ENCODE peak calls at places on chromosomes 2 and 18, in nine cellular contexts. One of them, this sample, is unnamed. For H3K4me1, the result is how much of the 10 kb centered on the place peaks cover.

GRCh38 chr18:79394438-79395307 is 1.1 kb upstream of the NFATC1 start:
- DNase-seq in A549: peak
- DNase-seq in GM23248: peak
- DNase-seq in IMR-90: peak
- DNase-seq in CD4-positive, alpha-beta memory T cell: peak
- DNase-seq in CD8-positive, alpha-beta memory T cell: peak
- DNase-seq in spleen: peak
- DNase-seq in colonic mucosa: no peak
- DNase-seq in right atrium auricular region: peak
- DNase-seq in this sample: peak

GRCh38 chr2:98704499-98705332 is 26.2 kb downstream of the MGAT4A start:
- DNase-seq in GM23248: no peak
- DNase-seq in A549: no peak
- DNase-seq in spleen: no peak
- DNase-seq in CD8-positive, alpha-beta memory T cell: no peak
- DNase-seq in CD4-positive, alpha-beta memory T cell: no peak
- DNase-seq in IMR-90: no peak
- DNase-seq in right atrium auricular region: no peak
- DNase-seq in colonic mucosa: peak
- DNase-seq in this sample: no peak

GRCh38 chr2:68726608-68727367 is 7.8 kb upstream of the ARHGAP25 start:
- DNase-seq in colonic mucosa: no peak
- DNase-seq in A549: no peak
- DNase-seq in right atrium auricular region: peak
- DNase-seq in spleen: peak
- DNase-seq in CD8-positive, alpha-beta memory T cell: peak
- DNase-seq in GM23248: no peak
- DNase-seq in IMR-90: no peak
- DNase-seq in CD4-positive, alpha-beta memory T cell: peak
- DNase-seq in this sample: no peak

GRCh38 chr2:128272586-128273468 is 45.8 kb downstream of the HS6ST1 start:
- DNase-seq in spleen: peak
- DNase-seq in IMR-90: no peak
- DNase-seq in GM23248: no peak
- DNase-seq in CD4-positive, alpha-beta memory T cell: no peak
- DNase-seq in colonic mucosa: no peak
- DNase-seq in A549: no peak
- DNase-seq in CD8-positive, alpha-beta memory T cell: no peak
- DNase-seq in right atrium auricular region: no peak
- DNase-seq in this sample: peak

GRCh38 chr18:8769509-8769908 is 64.2 kb downstream of the MTCL1 start:
- DNase-seq in CD4-positive, alpha-beta memory T cell: no peak
- DNase-seq in IMR-90: no peak
- DNase-seq in A549: no peak
- DNase-seq in spleen: no peak
- DNase-seq in GM23248: no peak
- DNase-seq in CD8-positive, alpha-beta memory T cell: no peak
- DNase-seq in right atrium auricular region: no peak
- DNase-seq in colonic mucosa: no peak
- DNase-seq in this sample: no peak

GRCh38 chr2:208033701-208034502 is 8.6 kb upstream of the PLEKHM3 start:
- DNase-seq in right atrium auricular region: no peak
- DNase-seq in GM23248: peak
- DNase-seq in CD4-positive, alpha-beta memory T cell: peak
- DNase-seq in CD8-positive, alpha-beta memory T cell: no peak
- DNase-seq in spleen: no peak
- DNase-seq in colonic mucosa: peak
- DNase-seq in IMR-90: peak
- DNase-seq in A549: peak
- DNase-seq in this sample: peak

GRCh38 chr2:238654479-238654878 is 193.4 kb upstream of the TWIST2 start:
- DNase-seq in CD8-positive, alpha-beta memory T cell: no peak
- DNase-seq in right atrium auricular region: peak
- DNase-seq in CD4-positive, alpha-beta memory T cell: no peak
- DNase-seq in GM23248: no peak
- DNase-seq in colonic mucosa: no peak
- DNase-seq in IMR-90: no peak
- DNase-seq in spleen: no peak
- DNase-seq in A549: no peak
- DNase-seq in this sample: no peak

GRCh38 chr2:19819097-19820065 is 82.4 kb downstream of the TTC32 start:
- DNase-seq in right atrium auricular region: peak
- DNase-seq in GM23248: peak
- DNase-seq in colonic mucosa: no peak
- DNase-seq in CD8-positive, alpha-beta memory T cell: no peak
- DNase-seq in CD4-positive, alpha-beta memory T cell: no peak
- DNase-seq in spleen: no peak
- DNase-seq in A549: peak
- DNase-seq in IMR-90: peak
- DNase-seq in this sample: no peak

GRCh38 chr2:46481541-46482193 is 2.3 kb downstream of the TMEM247 start:
- DNase-seq in GM23248: peak
- DNase-seq in colonic mucosa: no peak
- DNase-seq in A549: peak
- DNase-seq in right atrium auricular region: no peak
- DNase-seq in IMR-90: peak
- DNase-seq in CD4-positive, alpha-beta memory T cell: no peak
- DNase-seq in spleen: no peak
- DNase-seq in CD8-positive, alpha-beta memory T cell: no peak
- DNase-seq in this sample: no peak

GRCh38 chr2:46651363-46652099 is 172.2 kb downstream of the TMEM247 start:
- DNase-seq in spleen: no peak
- DNase-seq in A549: no peak
- DNase-seq in IMR-90: peak
- DNase-seq in GM23248: peak
- DNase-seq in CD8-positive, alpha-beta memory T cell: no peak
- DNase-seq in right atrium auricular region: no peak
- DNase-seq in CD4-positive, alpha-beta memory T cell: no peak
- DNase-seq in colonic mucosa: no peak
- DNase-seq in this sample: no peak

GRCh38 chr18:79697976-79698375 is 18.4 kb downstream of the CTDP1 start:
- DNase-seq in GM23248: no peak
- DNase-seq in CD4-positive, alpha-beta memory T cell: no peak
- DNase-seq in A549: no peak
- DNase-seq in spleen: no peak
- DNase-seq in colonic mucosa: no peak
- DNase-seq in right atrium auricular region: no peak
- DNase-seq in IMR-90: no peak
- DNase-seq in CD8-positive, alpha-beta memory T cell: no peak
- DNase-seq in this sample: no peak

GRCh38 chr2:88190808-88191721 is 20.9 kb downstream of the THNSL2 start:
- DNase-seq in GM23248: peak
- DNase-seq in colonic mucosa: peak
- DNase-seq in spleen: no peak
- DNase-seq in A549: peak
- DNase-seq in IMR-90: peak
- DNase-seq in CD4-positive, alpha-beta memory T cell: no peak
- DNase-seq in CD8-positive, alpha-beta memory T cell: no peak
- DNase-seq in right atrium auricular region: no peak
- DNase-seq in this sample: no peak

GRCh38 chr2:172985139-172985874 is 90.3 kb upstream of the MAP3K20 start:
- DNase-seq in spleen: no peak
- DNase-seq in right atrium auricular region: no peak
- DNase-seq in GM23248: peak
- DNase-seq in A549: peak
- DNase-seq in CD8-positive, alpha-beta memory T cell: no peak
- DNase-seq in IMR-90: peak
- DNase-seq in colonic mucosa: no peak
- DNase-seq in CD4-positive, alpha-beta memory T cell: no peak
- DNase-seq in this sample: peak

GRCh38 chr2:195741191-195741590 is 84.2 kb downstream of the SLC39A10 start:
- DNase-seq in colonic mucosa: no peak
- DNase-seq in CD4-positive, alpha-beta memory T cell: no peak
- DNase-seq in spleen: no peak
- DNase-seq in CD8-positive, alpha-beta memory T cell: no peak
- DNase-seq in IMR-90: no peak
- DNase-seq in right atrium auricular region: no peak
- DNase-seq in GM23248: no peak
- DNase-seq in A549: no peak
- DNase-seq in this sample: no peak

GRCh38 chr2:96407041-96407918 is 71.7 kb downstream of the NCAPH start:
- DNase-seq in colonic mucosa: peak
- DNase-seq in right atrium auricular region: peak
- DNase-seq in CD4-positive, alpha-beta memory T cell: peak
- DNase-seq in A549: peak
- DNase-seq in GM23248: peak
- DNase-seq in spleen: peak
- DNase-seq in IMR-90: peak
- DNase-seq in CD8-positive, alpha-beta memory T cell: peak
- DNase-seq in this sample: peak

GRCh38 chr18:58456625-58457024 is 172.3 kb downstream of the ALPK2 start:
- DNase-seq in CD4-positive, alpha-beta memory T cell: no peak
- DNase-seq in colonic mucosa: peak
- DNase-seq in CD8-positive, alpha-beta memory T cell: no peak
- DNase-seq in A549: no peak
- DNase-seq in GM23248: no peak
- DNase-seq in IMR-90: no peak
- DNase-seq in spleen: no peak
- DNase-seq in right atrium auricular region: no peak
- DNase-seq in this sample: no peak

GRCh38 chr2:11784747-11785610 is 38.5 kb downstream of the LPIN1 start:
- DNase-seq in A549: peak
- DNase-seq in spleen: peak
- DNase-seq in right atrium auricular region: no peak
- DNase-seq in CD8-positive, alpha-beta memory T cell: peak
- DNase-seq in IMR-90: peak
- DNase-seq in CD4-positive, alpha-beta memory T cell: peak
- DNase-seq in colonic mucosa: peak
- DNase-seq in GM23248: peak
- DNase-seq in this sample: no peak

GRCh38 chr18:70154591-70155194 is 50.8 kb downstream of the RTTN start:
- DNase-seq in spleen: no peak
- DNase-seq in CD8-positive, alpha-beta memory T cell: no peak
- DNase-seq in GM23248: peak
- DNase-seq in A549: no peak
- DNase-seq in CD4-positive, alpha-beta memory T cell: no peak
- DNase-seq in colonic mucosa: no peak
- DNase-seq in right atrium auricular region: no peak
- DNase-seq in IMR-90: peak
- DNase-seq in this sample: no peak

GRCh38 chr2:211157856-211158463 is 601.6 kb downstream of the CPS1 start:
- DNase-seq in right atrium auricular region: peak
- DNase-seq in colonic mucosa: peak
- DNase-seq in GM23248: peak
- DNase-seq in CD8-positive, alpha-beta memory T cell: peak
- DNase-seq in IMR-90: peak
- DNase-seq in CD4-positive, alpha-beta memory T cell: peak
- DNase-seq in A549: peak
- DNase-seq in spleen: peak
- DNase-seq in this sample: peak

GRCh38 chr2:75407038-75407530 is 153.7 kb downstream of the EVA1A start:
- DNase-seq in CD8-positive, alpha-beta memory T cell: no peak
- DNase-seq in right atrium auricular region: no peak
- DNase-seq in spleen: no peak
- DNase-seq in colonic mucosa: no peak
- DNase-seq in GM23248: no peak
- DNase-seq in IMR-90: no peak
- DNase-seq in A549: no peak
- DNase-seq in CD4-positive, alpha-beta memory T cell: no peak
- DNase-seq in this sample: no peak

GRCh38 chr2:95695613-95696012 is 103.8 kb downstream of the TRIM43 start:
- DNase-seq in right atrium auricular region: peak
- DNase-seq in CD4-positive, alpha-beta memory T cell: no peak
- DNase-seq in colonic mucosa: no peak
- DNase-seq in CD8-positive, alpha-beta memory T cell: no peak
- DNase-seq in IMR-90: no peak
- DNase-seq in GM23248: no peak
- DNase-seq in A549: no peak
- DNase-seq in spleen: no peak
- DNase-seq in this sample: no peak

GRCh38 chr2:186540971-186541370 is 48.9 kb upstream of the ITGAV start:
- DNase-seq in A549: no peak
- DNase-seq in CD8-positive, alpha-beta memory T cell: no peak
- DNase-seq in right atrium auricular region: no peak
- DNase-seq in colonic mucosa: no peak
- DNase-seq in CD4-positive, alpha-beta memory T cell: no peak
- DNase-seq in spleen: no peak
- DNase-seq in GM23248: peak
- DNase-seq in IMR-90: peak
- DNase-seq in this sample: no peak
- H3K27ac ChIP-seq in A549: peak
- H3K27ac ChIP-seq in CD8-positive, alpha-beta memory T cell: no peak
- H3K27ac ChIP-seq in right atrium auricular region: no peak
- H3K27ac ChIP-seq in colonic mucosa: no peak
- H3K27ac ChIP-seq in CD4-positive, alpha-beta memory T cell: no peak
- H3K27ac ChIP-seq in spleen: no peak
- H3K27ac ChIP-seq in GM23248: peak
- H3K27ac ChIP-seq in IMR-90: no peak
- H3K27ac ChIP-seq in this sample: no peak

GRCh38 chr2:235511187-235511661 is 17.4 kb downstream of the AGAP1 start:
- DNase-seq in A549: peak
- DNase-seq in CD4-positive, alpha-beta memory T cell: no peak
- DNase-seq in GM23248: peak
- DNase-seq in right atrium auricular region: no peak
- DNase-seq in spleen: no peak
- DNase-seq in CD8-positive, alpha-beta memory T cell: no peak
- DNase-seq in IMR-90: peak
- DNase-seq in colonic mucosa: peak
- DNase-seq in this sample: peak
- H3K4me1 ChIP-seq in A549: under half
- H3K4me1 ChIP-seq in CD4-positive, alpha-beta memory T cell: under half
- H3K4me1 ChIP-seq in GM23248: under half
- H3K4me1 ChIP-seq in right atrium auricular region: under half
- H3K4me1 ChIP-seq in spleen: under half
- H3K4me1 ChIP-seq in CD8-positive, alpha-beta memory T cell: under half
- H3K4me1 ChIP-seq in IMR-90: under half
- H3K4me1 ChIP-seq in colonic mucosa: under half
- H3K4me1 ChIP-seq in this sample: under half

GRCh38 chr2:159900343-159900742 is 102.3 kb upstream of the CD302 start:
- DNase-seq in IMR-90: no peak
- DNase-seq in GM23248: no peak
- DNase-seq in spleen: no peak
- DNase-seq in right atrium auricular region: no peak
- DNase-seq in CD4-positive, alpha-beta memory T cell: no peak
- DNase-seq in colonic mucosa: no peak
- DNase-seq in A549: no peak
- DNase-seq in CD8-positive, alpha-beta memory T cell: no peak
- DNase-seq in this sample: no peak
- H3K27ac ChIP-seq in IMR-90: no peak
- H3K27ac ChIP-seq in GM23248: no peak
- H3K27ac ChIP-seq in spleen: no peak
- H3K27ac ChIP-seq in right atrium auricular region: no peak
- H3K27ac ChIP-seq in CD4-positive, alpha-beta memory T cell: no peak
- H3K27ac ChIP-seq in colonic mucosa: no peak
- H3K27ac ChIP-seq in A549: no peak
- H3K27ac ChIP-seq in CD8-positive, alpha-beta memory T cell: no peak
- H3K27ac ChIP-seq in this sample: no peak

DNA sequence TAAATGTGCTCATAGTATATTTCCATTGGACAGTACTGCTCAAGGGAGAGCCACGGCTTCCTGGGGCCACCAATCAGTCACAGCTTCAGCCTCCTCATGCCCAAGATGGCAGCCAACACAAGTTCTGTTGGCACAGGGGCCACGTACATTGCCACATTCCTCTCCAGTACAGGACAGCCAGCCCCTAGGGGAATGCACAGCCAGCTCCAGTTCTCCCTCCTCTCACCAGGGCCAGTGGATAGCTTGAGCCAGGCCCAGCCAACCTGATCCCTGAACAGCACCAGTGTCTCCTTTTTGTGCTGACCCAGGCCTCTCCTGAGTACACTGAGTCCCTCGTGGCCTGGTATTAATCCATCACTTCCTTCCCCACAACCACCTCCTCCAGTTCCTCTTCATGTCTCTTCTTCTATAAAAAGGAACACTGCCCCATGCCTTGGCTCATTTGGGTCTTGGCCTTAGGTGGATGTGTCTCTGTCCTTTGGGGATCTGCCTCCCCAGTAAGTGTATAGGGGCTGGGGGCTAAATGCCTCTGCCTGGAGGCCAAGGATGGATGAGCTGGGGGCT is 168.7 kb downstream of the TNS1 start:
- DNase-seq in CD8-positive, alpha-beta memory T cell: no peak
- DNase-seq in colonic mucosa: no peak
- DNase-seq in spleen: no peak
- DNase-seq in A549: no peak
- DNase-seq in IMR-90: no peak
- DNase-seq in GM23248: no peak
- DNase-seq in right atrium auricular region: peak
- DNase-seq in CD4-positive, alpha-beta memory T cell: no peak
- DNase-seq in this sample: no peak
- H3K4me1 ChIP-seq in CD8-positive, alpha-beta memory T cell: under half
- H3K4me1 ChIP-seq in colonic mucosa: under half
- H3K4me1 ChIP-seq in spleen: half or more
- H3K4me1 ChIP-seq in A549: under half
- H3K4me1 ChIP-seq in IMR-90: under half
- H3K4me1 ChIP-seq in GM23248: under half
- H3K4me1 ChIP-seq in right atrium auricular region: under half
- H3K4me1 ChIP-seq in CD4-positive, alpha-beta memory T cell: under half
- H3K4me1 ChIP-seq in this sample: under half